ENCODE peak calls at places on chromosome 2, in four cellular contexts. One of them, this sample, is unnamed. For H3K4me1, the result is how much of the 10 kb centered on the place peaks cover.

GRCh38 chr2:16621348-16621747 is 44.3 kb downstream of the CYRIA start:
- DNase-seq in pancreas: no peak
- DNase-seq in thoracic aorta: no peak
- DNase-seq in HCT116: no peak
- DNase-seq in this sample: no peak

GRCh38 chr2:217331577-217332139 is 471.8 kb upstream of the TNP1 start:
- DNase-seq in pancreas: peak
- DNase-seq in thoracic aorta: no peak
- DNase-seq in HCT116: no peak
- DNase-seq in this sample: peak

GRCh38 chr2:114698504-114698903 is 256.1 kb downstream of the DPP10 start:
- DNase-seq in pancreas: no peak
- DNase-seq in thoracic aorta: no peak
- DNase-seq in HCT116: no peak
- DNase-seq in this sample: no peak

GRCh38 chr2:172102159-172102857 is 392 bp downstream of the DLX2 start:
- DNase-seq in pancreas: peak
- DNase-seq in thoracic aorta: no peak
- DNase-seq in HCT116: no peak
- DNase-seq in this sample: no peak

GRCh38 chr2:11175293-11175795 is 20.1 kb downstream of the SLC66A3 start:
- DNase-seq in pancreas: no peak
- DNase-seq in thoracic aorta: no peak
- DNase-seq in HCT116: no peak
- DNase-seq in this sample: no peak

GRCh38 chr2:83221258-83221657 is 1237.8 kb downstream of the SUCLG1 start:
- DNase-seq in pancreas: no peak
- DNase-seq in thoracic aorta: no peak
- DNase-seq in HCT116: no peak
- DNase-seq in this sample: no peak

GRCh38 chr2:177893880-177894279 is 178.7 kb downstream of the PDE11A start:
- DNase-seq in pancreas: no peak
- DNase-seq in thoracic aorta: no peak
- DNase-seq in HCT116: no peak
- DNase-seq in this sample: no peak

GRCh38 chr2:226664140-226664539 is 135.5 kb downstream of the IRS1 start:
- DNase-seq in pancreas: peak
- DNase-seq in thoracic aorta: no peak
- DNase-seq in HCT116: no peak
- DNase-seq in this sample: peak

GRCh38 chr2:55123851-55124269 is 73.6 kb upstream of the RTN4 start:
- DNase-seq in pancreas: no peak
- DNase-seq in thoracic aorta: no peak
- DNase-seq in HCT116: no peak
- DNase-seq in this sample: no peak

GRCh38 chr2:200416878-200417277 is 93.0 kb downstream of the KCTD18 start:
- DNase-seq in pancreas: no peak
- DNase-seq in thoracic aorta: no peak
- DNase-seq in HCT116: no peak
- DNase-seq in this sample: no peak

GRCh38 chr2:27118525-27119329 is at the start of gene CGREF1:
- DNase-seq in pancreas: no peak
- DNase-seq in thoracic aorta: no peak
- DNase-seq in HCT116: no peak
- DNase-seq in this sample: no peak

GRCh38 chr2:72745679-72746368 is 80.0 kb downstream of the EXOC6B start:
- DNase-seq in pancreas: no peak
- DNase-seq in thoracic aorta: no peak
- DNase-seq in HCT116: peak
- DNase-seq in this sample: no peak

GRCh38 chr2:101435011-101435862 is 39.7 kb downstream of the RFX8 start:
- DNase-seq in pancreas: no peak
- DNase-seq in thoracic aorta: no peak
- DNase-seq in HCT116: no peak
- DNase-seq in this sample: peak

GRCh38 chr2:178220814-178221213 is 26.5 kb downstream of the OSBPL6 start:
- DNase-seq in pancreas: no peak
- DNase-seq in thoracic aorta: no peak
- DNase-seq in HCT116: no peak
- DNase-seq in this sample: no peak

GRCh38 chr2:100891911-100892642 is 72.1 kb downstream of the NPAS2 start:
- DNase-seq in pancreas: no peak
- DNase-seq in thoracic aorta: no peak
- DNase-seq in HCT116: peak
- DNase-seq in this sample: no peak

GRCh38 chr2:125745514-125745913 is 910.4 kb upstream of the GYPC start:
- DNase-seq in pancreas: peak
- DNase-seq in thoracic aorta: no peak
- DNase-seq in HCT116: no peak
- DNase-seq in this sample: peak

GRCh38 chr2:15909736-15910135 is 30.6 kb upstream of the MYCN start:
- DNase-seq in pancreas: no peak
- DNase-seq in thoracic aorta: no peak
- DNase-seq in HCT116: no peak
- DNase-seq in this sample: no peak

GRCh38 chr2:62854600-62855514 is 149.3 kb downstream of the EHBP1 start:
- DNase-seq in pancreas: no peak
- DNase-seq in thoracic aorta: no peak
- DNase-seq in HCT116: no peak
- DNase-seq in this sample: no peak

GRCh38 chr2:33215299-33215698 is 261.1 kb upstream of the RASGRP3 start:
- DNase-seq in pancreas: no peak
- DNase-seq in thoracic aorta: no peak
- DNase-seq in HCT116: no peak
- DNase-seq in this sample: peak

GRCh38 chr2:37526323-37526722 is 145.1 kb downstream of the CDC42EP3 start:
- DNase-seq in pancreas: no peak
- DNase-seq in thoracic aorta: no peak
- DNase-seq in HCT116: no peak
- DNase-seq in this sample: no peak

GRCh38 chr2:184137955-184138354 is 460.4 kb upstream of the ZNF804A start:
- DNase-seq in pancreas: no peak
- DNase-seq in thoracic aorta: no peak
- DNase-seq in HCT116: no peak
- DNase-seq in this sample: no peak

GRCh38 chr2:42138163-42139016 is 30.8 kb upstream of the EML4 start:
- DNase-seq in pancreas: peak
- DNase-seq in thoracic aorta: no peak
- DNase-seq in HCT116: no peak
- DNase-seq in this sample: no peak

GRCh38 chr2:120736955-120737801 is 1.5 kb downstream of the GLI2 start:
- DNase-seq in pancreas: no peak
- DNase-seq in thoracic aorta: no peak
- DNase-seq in HCT116: no peak
- DNase-seq in this sample: peak
- H3K4me1 ChIP-seq in pancreas: under half
- H3K4me1 ChIP-seq in thoracic aorta: under half
- H3K4me1 ChIP-seq in HCT116: under half
- H3K4me1 ChIP-seq in this sample: under half

DNA sequence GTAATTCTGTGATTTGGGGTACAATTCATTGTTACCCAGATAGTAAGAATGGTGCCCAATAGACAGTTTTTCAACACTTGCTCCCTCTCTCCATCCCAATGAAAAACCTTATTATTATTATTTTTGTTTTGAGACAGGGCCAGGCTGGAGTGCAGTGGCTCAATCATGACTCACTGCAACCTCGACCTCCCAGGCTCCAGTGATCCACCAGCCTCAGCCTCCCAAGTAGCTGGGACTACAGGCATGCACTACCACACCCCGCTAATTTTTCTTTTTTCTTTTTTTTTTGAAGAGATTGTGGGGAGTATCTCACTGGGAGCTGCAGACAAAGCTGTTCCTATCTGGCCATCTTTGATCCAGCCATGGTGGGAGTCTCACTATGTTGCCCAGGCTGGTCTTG is 7.2 kb downstream of the TGFA start:
- DNase-seq in pancreas: no peak
- DNase-seq in thoracic aorta: no peak
- DNase-seq in HCT116: no peak
- DNase-seq in this sample: no peak
- H3K4me1 ChIP-seq in pancreas: under half
- H3K4me1 ChIP-seq in thoracic aorta: under half
- H3K4me1 ChIP-seq in HCT116: under half
- H3K4me1 ChIP-seq in this sample: under half

GRCh38 chr2:19614066-19614465 is 255.6 kb upstream of the OSR1 start:
- DNase-seq in pancreas: no peak
- DNase-seq in thoracic aorta: no peak
- DNase-seq in HCT116: no peak
- DNase-seq in this sample: no peak
- H3K4me1 ChIP-seq in pancreas: under half
- H3K4me1 ChIP-seq in thoracic aorta: under half
- H3K4me1 ChIP-seq in HCT116: under half
- H3K4me1 ChIP-seq in this sample: under half

DNA sequence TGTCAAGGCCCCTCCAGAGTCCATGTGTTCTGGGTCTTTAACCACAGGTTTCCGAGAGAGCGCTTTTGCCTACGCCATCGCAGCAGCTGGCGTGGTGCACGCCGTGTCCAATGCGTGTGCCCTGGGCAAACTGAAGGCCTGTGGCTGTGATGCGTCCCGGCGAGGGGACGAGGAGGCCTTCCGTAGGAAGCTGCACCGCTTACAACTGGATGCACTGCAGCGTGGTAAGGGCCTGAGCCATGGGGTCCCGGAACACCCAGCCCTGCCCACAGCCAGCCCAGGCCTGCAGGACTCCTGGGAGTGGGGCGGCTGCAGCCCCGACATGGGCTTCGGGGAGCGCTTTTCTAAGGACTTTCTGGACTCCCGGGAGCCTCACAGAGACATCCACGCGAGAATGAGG is 9.3 kb downstream of the WNT10A start:
- DNase-seq in pancreas: no peak
- DNase-seq in thoracic aorta: no peak
- DNase-seq in HCT116: no peak
- DNase-seq in this sample: no peak
- H3K4me1 ChIP-seq in pancreas: under half
- H3K4me1 ChIP-seq in thoracic aorta: under half
- H3K4me1 ChIP-seq in HCT116: under half
- H3K4me1 ChIP-seq in this sample: under half

GRCh38 chr2:24382363-24383021 is 22.2 kb upstream of the ITSN2 start:
- DNase-seq in pancreas: peak
- DNase-seq in thoracic aorta: no peak
- DNase-seq in HCT116: peak
- DNase-seq in this sample: peak
- H3K4me1 ChIP-seq in pancreas: under half
- H3K4me1 ChIP-seq in thoracic aorta: under half
- H3K4me1 ChIP-seq in HCT116: under half
- H3K4me1 ChIP-seq in this sample: under half

GRCh38 chr2:238421695-238422035 is 5.1 kb upstream of the ASB1 start:
- DNase-seq in pancreas: no peak
- DNase-seq in thoracic aorta: no peak
- DNase-seq in HCT116: no peak
- DNase-seq in this sample: no peak
- H3K4me1 ChIP-seq in pancreas: under half
- H3K4me1 ChIP-seq in thoracic aorta: under half
- H3K4me1 ChIP-seq in HCT116: under half
- H3K4me1 ChIP-seq in this sample: half or more

DNA sequence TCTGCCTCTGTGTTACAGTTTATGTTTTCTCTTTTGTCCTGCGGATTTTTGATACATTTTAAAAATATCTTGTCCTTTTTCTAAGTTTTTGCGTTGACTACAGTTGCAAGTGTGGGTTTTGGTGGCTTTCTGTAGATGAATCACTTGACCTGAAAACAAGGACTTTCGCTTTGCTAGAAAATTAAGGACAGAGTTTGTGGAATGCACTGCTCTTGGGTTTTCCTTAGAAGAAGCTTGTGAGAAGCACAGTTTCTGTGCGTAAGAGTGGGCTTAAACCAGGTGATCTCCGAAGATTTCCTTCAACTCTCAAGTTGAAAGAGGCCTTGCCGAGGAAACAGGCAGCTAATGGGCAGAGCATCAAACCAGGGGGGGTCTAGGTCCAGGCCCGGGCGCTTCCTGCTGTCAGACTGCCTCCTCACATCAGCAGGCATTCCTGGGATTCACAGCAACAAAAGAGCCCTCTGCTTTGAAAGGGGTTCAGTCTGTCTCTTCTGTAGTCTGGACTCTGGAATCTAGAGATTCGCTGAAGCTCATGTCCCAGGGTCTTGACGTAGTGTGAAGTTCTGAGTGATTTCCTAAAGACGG is 17.3 kb downstream of the NCK2 start:
- DNase-seq in pancreas: no peak
- DNase-seq in thoracic aorta: no peak
- DNase-seq in HCT116: no peak
- DNase-seq in this sample: no peak
- H3K4me1 ChIP-seq in pancreas: under half
- H3K4me1 ChIP-seq in thoracic aorta: under half
- H3K4me1 ChIP-seq in HCT116: under half
- H3K4me1 ChIP-seq in this sample: under half

GRCh38 chr2:176285321-176285720 is 16.1 kb downstream of the MTX2 start:
- DNase-seq in pancreas: no peak
- DNase-seq in thoracic aorta: no peak
- DNase-seq in HCT116: no peak
- DNase-seq in this sample: no peak
- H3K4me1 ChIP-seq in pancreas: under half
- H3K4me1 ChIP-seq in thoracic aorta: under half
- H3K4me1 ChIP-seq in HCT116: under half
- H3K4me1 ChIP-seq in this sample: under half

GRCh38 chr2:9232886-9233285 is 26.3 kb downstream of the ASAP2 start:
- DNase-seq in pancreas: no peak
- DNase-seq in thoracic aorta: no peak
- DNase-seq in HCT116: peak
- DNase-seq in this sample: no peak
- H3K4me1 ChIP-seq in pancreas: under half
- H3K4me1 ChIP-seq in thoracic aorta: half or more
- H3K4me1 ChIP-seq in HCT116: half or more
- H3K4me1 ChIP-seq in this sample: half or more

This sample was measured in heart right ventricle.